ENCODE peak calls at places on chromosomes 12 and 14, in four cellular contexts. H is GM12878, U is HepG2, S is K562. Z is an unnamed sample.

GRCh38 chr14:52003324-52003723 is 14.0 kb downstream of the RTRAF start:
- DNase-seq in H (no peak), U (no peak), S (no peak), Z (no peak)

GRCh38 chr14:99751539-99752485 is 41.4 kb upstream of the EML1 start:
- DNase-seq in H (no peak), U (no peak), S (no peak), Z (no peak)

GRCh38 chr12:92244036-92244435 is 98.4 kb upstream of the BTG1 start:
- DNase-seq in H (no peak), U (no peak), S (no peak), Z (no peak)

GRCh38 chr12:83784298-83784890 is 1097.7 kb downstream of the TMTC2 start:
- DNase-seq in H (no peak), U (no peak), S (no peak), Z (no peak)

GRCh38 chr14:55454264-55455151 is 14.1 kb upstream of the TBPL2 start:
- DNase-seq in H (no peak), U (peak), S (peak), Z (peak)

GRCh38 chr12:46818654-46819053 is 7.1 kb downstream of the SLC38A4 start:
- DNase-seq in H (no peak), U (no peak), S (no peak), Z (no peak)

GRCh38 chr12:114221136-114221838 is 184.7 kb downstream of the TBX5 start:
- DNase-seq in H (no peak), U (no peak), S (no peak), Z (no peak)

GRCh38 chr14:99514552-99515300 is 33.5 kb downstream of the CCNK start:
- DNase-seq in H (no peak), U (no peak), S (no peak), Z (no peak)

GRCh38 chr12:11630046-11630706 is 19.3 kb upstream of the ETV6 start:
- DNase-seq in H (no peak), U (no peak), S (no peak), Z (no peak)

GRCh38 chr12:108129017-108129812 is at the start of gene WSCD2:
- DNase-seq in H (no peak), U (peak), S (peak), Z (peak)

GRCh38 chr14:93103392-93104080 is 12.2 kb downstream of the ITPK1 start:
- DNase-seq in H (peak), U (no peak), S (no peak), Z (no peak)

GRCh38 chr12:63882844-63883243 is 38.3 kb downstream of the SRGAP1 start:
- DNase-seq in H (no peak), U (no peak), S (no peak), Z (peak)

GRCh38 chr14:54133896-54134295 is 177.3 kb upstream of the BMP4 start:
- DNase-seq in H (no peak), U (peak), S (no peak), Z (no peak)

GRCh38 chr12:110689601-110690430 is 901 bp upstream of the HVCN1 start:
- DNase-seq in H (peak), U (no peak), S (peak), Z (no peak)

GRCh38 chr12:68899251-68899771 is 33.7 kb downstream of the CPM start:
- DNase-seq in H (no peak), U (peak), S (no peak), Z (no peak)

GRCh38 chr14:55754471-55754870 is 174.5 kb downstream of the KTN1 start:
- DNase-seq in H (no peak), U (no peak), S (no peak), Z (no peak)

GRCh38 chr12:29131539-29131938 is 17.5 kb upstream of the FAR2 start:
- DNase-seq in H (no peak), U (no peak), S (no peak), Z (no peak)
- TF ChIP-seq TARDBP in H (no peak), U (no peak), S (no peak), Z (no peak)

GRCh38 chr14:58950555-58950954 is 237.9 kb upstream of the DAAM1 start:
- DNase-seq in H (no peak), U (no peak), S (no peak), Z (no peak)

GRCh38 chr14:58944957-58945356 is 243.5 kb upstream of the DAAM1 start:
- DNase-seq in H (no peak), U (no peak), S (no peak), Z (no peak)

GRCh38 chr14:58944226-58944769 is 244.2 kb upstream of the DAAM1 start:
- DNase-seq in H (no peak), U (no peak), S (no peak), Z (peak)

GRCh38 chr14:58947156-58947555 is 241.3 kb upstream of the DAAM1 start:
- DNase-seq in H (no peak), U (no peak), S (no peak), Z (no peak)

GRCh38 chr14:58947816-58948440 is 240.5 kb upstream of the DAAM1 start:
- DNase-seq in H (no peak), U (no peak), S (no peak), Z (peak)
- TF ChIP-seq TARDBP in H (no peak), U (no peak), S (no peak), Z (no peak)

GRCh38 chr14:70724944-70725343 is 83.2 kb downstream of the TTC9 start:
- DNase-seq in H (no peak), U (no peak), S (no peak), Z (no peak)

GRCh38 chr14:70730393-70730792 is 78.9 kb downstream of the MAP3K9 start:
- DNase-seq in H (no peak), U (no peak), S (no peak), Z (no peak)

GRCh38 chr14:70722418-70722817 is 80.7 kb downstream of the TTC9 start:
- DNase-seq in H (no peak), U (no peak), S (no peak), Z (no peak)

GRCh38 chr14:70724061-70724596 is 82.4 kb downstream of the TTC9 start:
- DNase-seq in H (no peak), U (no peak), S (no peak), Z (no peak)

GRCh38 chr14:70726651-70727375 is 82.5 kb downstream of the MAP3K9 start:
- DNase-seq in H (no peak), U (no peak), S (no peak), Z (no peak)
- TF ChIP-seq TARDBP in H (no peak), U (no peak), S (no peak), Z (no peak)

DNA sequence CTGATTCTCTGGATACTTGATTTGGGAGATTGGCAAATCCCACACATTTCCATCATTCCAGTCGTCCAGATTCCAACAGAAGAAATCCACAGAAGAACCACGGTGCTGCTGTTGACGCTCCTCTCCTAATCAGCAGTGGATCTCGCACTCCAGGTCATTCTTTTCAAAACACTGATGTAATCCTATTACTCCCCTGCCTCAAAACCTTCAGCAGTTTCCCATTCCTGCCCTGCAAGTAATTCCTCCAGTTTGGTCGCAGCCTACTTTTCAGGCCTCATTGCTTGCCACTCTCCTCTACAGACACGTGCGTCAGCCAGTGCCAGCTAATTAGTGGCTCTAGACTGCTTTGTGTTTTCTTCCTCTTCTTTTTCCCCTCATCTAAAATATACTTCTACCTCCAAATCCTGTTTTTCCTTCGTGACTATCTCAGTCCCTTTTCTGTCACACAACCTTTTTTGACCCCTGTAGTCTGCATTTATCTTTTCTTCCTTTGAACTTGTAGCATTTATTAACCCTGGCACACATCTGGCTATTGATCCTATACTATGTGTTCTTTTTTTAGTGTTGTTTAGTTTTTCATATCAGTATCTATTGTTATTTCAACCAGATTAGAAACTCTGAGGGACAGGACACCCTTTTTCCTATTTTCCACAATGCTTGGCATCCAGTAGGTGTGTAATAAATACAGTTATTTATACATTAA is 36.8 kb downstream of the PRORP start:
- DNase-seq in H (no peak), U (peak), S (no peak), Z (no peak)
- TF ChIP-seq TARDBP in H (no peak), U (no peak), S (no peak), Z (no peak)

DNA sequence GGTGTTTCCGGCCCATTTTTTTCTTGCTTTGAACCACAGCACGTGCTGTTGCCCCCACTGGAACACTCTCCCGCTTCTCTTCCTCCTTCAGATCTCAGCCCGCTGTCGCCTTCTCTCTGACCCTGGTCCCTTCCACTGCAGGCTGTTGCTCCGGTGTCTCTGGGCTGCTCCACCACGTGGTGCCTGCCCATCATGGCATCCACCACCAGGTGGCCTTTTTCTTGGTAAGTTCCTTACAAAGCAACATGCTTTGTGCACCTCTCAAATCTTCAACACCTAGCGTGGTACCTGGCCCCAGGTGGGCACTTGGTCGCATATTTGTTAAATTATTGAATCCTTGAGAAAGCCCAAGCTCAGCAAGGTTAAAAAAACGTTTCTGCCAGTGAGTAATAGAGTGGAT is 19.1 kb downstream of the TUNAR start:
- DNase-seq in H (no peak), U (peak), S (peak), Z (peak)
- TF ChIP-seq TARDBP in H (no peak), U (no peak), S (no peak), Z (no peak)

GRCh38 chr14:70754989-70755388 is 54.3 kb downstream of the MAP3K9 start:
- DNase-seq in H (no peak), U (peak), S (no peak), Z (no peak)
- TF ChIP-seq TARDBP in H (no peak), U (no peak), S (no peak), Z (no peak)

GRCh38 chr12:73181244-73181643 is 909.1 kb downstream of the TRHDE start:
- DNase-seq in H (no peak), U (no peak), S (no peak), Z (no peak)
- TF ChIP-seq TARDBP in H (no peak), U (no peak), S (no peak), Z (no peak)

DNA sequence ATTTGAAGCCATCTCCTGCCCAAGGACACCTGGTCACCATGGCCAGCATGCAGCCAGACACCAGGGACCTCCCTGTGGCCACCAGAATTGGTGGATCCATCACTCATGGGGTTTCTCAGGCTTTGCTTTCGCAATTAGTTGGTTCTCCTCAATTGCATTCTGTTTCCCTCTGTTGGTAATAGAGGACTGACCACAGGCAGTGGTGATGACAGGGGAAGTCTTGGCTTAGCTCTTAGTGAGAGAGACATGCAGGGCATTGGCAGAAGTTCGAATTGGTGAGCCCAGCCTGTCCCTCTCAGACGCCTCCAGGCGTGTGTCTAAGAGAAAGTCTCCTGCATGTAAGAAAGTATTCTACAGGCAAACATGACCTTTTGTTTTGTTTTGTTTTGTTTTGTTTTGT is 21.3 kb downstream of the HCAR2 start:
- DNase-seq in H (peak), U (no peak), S (no peak), Z (no peak)
- TF ChIP-seq TARDBP in H (no peak), U (no peak), S (no peak), Z (no peak)